ENCODE peak calls at places on chromosomes 16 and 17, in five cellular contexts. P is psoas muscle, Z is GM12865, M is WERI-Rb-1, V is mucosa of descending colon. S is an unnamed sample.

GRCh38 chr17:81208651-81209050 is 14.1 kb downstream of the CEP131 start:
- DNase-seq in P (no peak), Z (no peak), M (no peak), V (no peak), S (no peak)

GRCh38 chr16:88870608-88871348 is 4.3 kb upstream of the PABPN1L start:
- DNase-seq in P (no peak), Z (no peak), M (peak; percentile 53), V (no peak), S (no peak)

GRCh38 chr17:28433696-28434095 is 27.7 kb upstream of the SLC46A1 start:
- DNase-seq in P (no peak), Z (no peak), M (peak; percentile 86), V (no peak), S (no peak)

GRCh38 chr16:78235168-78235800 is 135.8 kb downstream of the WWOX start:
- DNase-seq in P (peak; percentile 51), Z (peak; percentile 68), M (peak; percentile 72), V (peak; percentile 58), S (peak; percentile 75)

GRCh38 chr16:15041260-15042011 is 14.4 kb downstream of the NTAN1 start:
- DNase-seq in P (peak; percentile 82), Z (no peak), M (peak; percentile 75), V (peak; percentile 82), S (peak; percentile 89)

GRCh38 chr16:22050963-22051362 is 41.4 kb upstream of the VWA3A start:
- DNase-seq in P (no peak), Z (no peak), M (no peak), V (no peak), S (no peak)

GRCh38 chr16:14628806-14629611 is 1.1 kb downstream of the PARN start:
- DNase-seq in P (no peak), Z (peak; percentile 30), M (no peak), V (no peak), S (peak; percentile 55)

GRCh38 chr17:69098635-69099034 is 37.9 kb upstream of the ABCA9 start:
- DNase-seq in P (no peak), Z (no peak), M (no peak), V (no peak), S (no peak)

GRCh38 chr17:82594571-82594970 is 53.7 kb downstream of the WDR45B start:
- DNase-seq in P (no peak), Z (no peak), M (no peak), V (peak; percentile 42), S (no peak)

GRCh38 chr16:56851671-56852400 is 13.2 kb upstream of the SLC12A3 start:
- DNase-seq in P (no peak), Z (peak; percentile 33), M (no peak), V (peak; percentile 9), S (no peak)

GRCh38 chr17:15446036-15446435 is 21.4 kb downstream of the CDRT4 start:
- DNase-seq in P (no peak), Z (no peak), M (no peak), V (no peak), S (no peak)

GRCh38 chr17:67481808-67482207 is 104.7 kb downstream of the PITPNC1 start:
- DNase-seq in P (no peak), Z (no peak), M (no peak), V (no peak), S (no peak)

GRCh38 chr17:79482719-79483118 is 128.1 kb downstream of the RBFOX3 start:
- DNase-seq in P (no peak), Z (no peak), M (no peak), V (no peak), S (no peak)

GRCh38 chr17:19337712-19338023 is 24.9 kb downstream of the B9D1 start:
- DNase-seq in P (no peak), Z (no peak), M (no peak), V (no peak), S (no peak)

GRCh38 chr17:35660902-35661301 is 70.5 kb upstream of the RASL10B start:
- DNase-seq in P (no peak), Z (no peak), M (peak; percentile 9), V (no peak), S (no peak)

GRCh38 chr17:45573915-45574314 is 83.4 kb upstream of the PLEKHM1 start:
- DNase-seq in P (no peak), Z (peak; percentile 16), M (no peak), V (no peak), S (no peak)

GRCh38 chr17:2940352-2940751 is 123.1 kb downstream of the OR1D5 start:
- DNase-seq in P (peak; percentile 51), Z (no peak), M (no peak), V (no peak), S (peak; percentile 67)

GRCh38 chr17:80923211-80924110 is 68.2 kb upstream of the CHMP6 start:
- DNase-seq in P (no peak), Z (no peak), M (no peak), V (no peak), S (no peak)

GRCh38 chr16:64782484-64782883 is 339.4 kb downstream of the CDH11 start:
- DNase-seq in P (no peak), Z (no peak), M (no peak), V (no peak), S (no peak)

GRCh38 chr17:41777157-41777578 is 9.3 kb downstream of the JUP start:
- DNase-seq in P (peak; percentile 49), Z (no peak), M (no peak), V (no peak), S (no peak)

GRCh38 chr17:72187544-72187943 is 66.7 kb downstream of the SOX9 start:
- DNase-seq in P (peak; percentile 58), Z (no peak), M (no peak), V (peak; percentile 69), S (peak; percentile 90)

GRCh38 chr17:596763-597644 is 117.6 kb downstream of the VPS53 start:
- DNase-seq in P (no peak), Z (peak; percentile 5), M (no peak), V (no peak), S (no peak)

GRCh38 chr16:51636913-51637743 is 486.1 kb upstream of the SALL1 start:
- DNase-seq in P (no peak), Z (no peak), M (peak; percentile 48), V (no peak), S (no peak)

GRCh38 chr16:88560722-88561484 is 9.3 kb upstream of the ZC3H18 start:
- DNase-seq in P (no peak), Z (no peak), M (no peak), V (no peak), S (no peak)

GRCh38 chr16:51392651-51393187 is 241.6 kb upstream of the SALL1 start:
- DNase-seq in P (peak; percentile 12), Z (no peak), M (no peak), V (no peak), S (no peak)

GRCh38 chr17:81212365-81212764 is 10.4 kb downstream of the CEP131 start:
- DNase-seq in P (no peak), Z (no peak), M (no peak), V (no peak), S (no peak)

GRCh38 chr17:39861235-39861634 is 2.9 kb downstream of the IKZF3 start:
- DNase-seq in P (no peak), Z (peak; percentile 64), M (no peak), V (no peak), S (no peak)

GRCh38 chr17:39866013-39866730 is 1.8 kb upstream of the ZPBP2 start:
- DNase-seq in P (no peak), Z (peak; percentile 32), M (no peak), V (no peak), S (no peak)

GRCh38 chr17:39867084-39867890 is 715 bp upstream of the ZPBP2 start:
- DNase-seq in P (no peak), Z (peak; percentile 97), M (no peak), V (no peak), S (no peak)

GRCh38 chr17:39863244-39863917 is 731 bp downstream of the IKZF3 start:
- DNase-seq in P (no peak), Z (peak; percentile 40), M (no peak), V (no peak), S (no peak)

DNA sequence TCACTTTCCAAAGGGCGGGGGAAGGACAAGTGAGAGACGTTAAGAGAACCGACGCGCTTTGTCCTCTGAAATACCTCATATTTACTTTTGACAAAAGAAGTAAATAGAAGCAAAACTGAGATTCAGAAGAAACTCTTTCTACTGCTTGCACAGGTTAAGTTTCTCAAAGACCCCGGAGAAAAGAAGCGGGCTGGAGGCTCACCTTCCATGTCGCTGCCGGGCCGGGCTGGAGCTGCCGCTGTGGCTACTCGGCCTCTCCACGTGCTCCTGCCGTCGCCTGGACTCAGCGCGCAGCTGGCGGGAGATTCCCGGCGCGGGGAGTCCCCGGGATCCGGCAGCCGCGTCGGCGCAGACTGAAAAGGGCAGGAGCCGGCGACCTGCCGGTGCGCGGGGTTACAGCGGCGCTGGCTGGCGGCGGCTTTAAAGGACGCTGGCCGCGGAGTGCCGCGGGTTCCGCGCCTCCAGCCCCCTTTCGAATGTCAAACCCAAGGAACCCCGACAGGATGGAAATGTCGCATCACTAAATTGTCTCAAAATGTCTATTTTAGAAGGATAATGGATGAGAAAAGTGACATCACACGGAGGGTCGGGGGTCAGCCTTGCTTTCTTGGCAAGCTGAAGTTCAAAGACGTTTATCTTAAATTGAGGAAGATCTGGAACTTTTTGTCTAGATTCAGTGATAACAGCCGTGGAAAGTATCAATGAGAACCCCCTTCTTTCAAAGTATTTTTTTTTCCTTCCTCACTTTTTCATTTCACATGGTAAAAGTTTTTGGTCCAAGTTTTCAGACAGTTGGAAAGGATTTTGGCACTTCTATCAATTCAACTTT is at the start of gene IKZF3:
- DNase-seq in P (peak; percentile 46), Z (peak; percentile 94), M (peak; percentile 80), V (peak; percentile 87), S (no peak)
- TF ChIP-seq CTCF in P (no peak), Z (peak; percentile 52), M (peak; percentile 55), V (no peak), S (no peak)

DNA sequence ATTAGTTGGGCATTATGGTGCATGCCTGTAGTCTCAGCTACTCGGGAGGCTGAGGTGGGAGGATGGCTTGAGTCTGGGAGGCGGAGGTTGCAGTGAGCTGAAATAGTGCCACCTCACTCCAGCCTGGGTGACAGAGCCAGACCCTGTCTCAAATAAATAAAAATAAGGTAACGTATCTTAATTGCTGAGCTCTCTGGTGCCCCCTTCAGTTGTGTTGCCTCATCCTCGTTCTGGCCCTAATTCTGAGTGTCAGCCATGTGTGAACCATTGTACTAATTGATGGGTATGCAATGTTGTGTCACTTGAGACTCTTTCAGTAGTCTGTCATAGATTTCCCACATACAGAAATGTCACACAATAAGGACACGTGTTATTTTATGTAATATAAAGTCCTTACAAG is 363.1 kb upstream of the RBFOX1 start:
- DNase-seq in P (no peak), Z (no peak), M (no peak), V (no peak), S (no peak)
- TF ChIP-seq CTCF in P (no peak), Z (no peak), M (peak; percentile 26), V (no peak), S (no peak)

GRCh38 chr17:17497065-17497844 is 1.1 kb upstream of the RASD1 start:
- DNase-seq in P (peak; percentile 13), Z (no peak), M (no peak), V (no peak), S (no peak)
- TF ChIP-seq CTCF in P (no peak), Z (no peak), M (no peak), V (no peak), S (peak; percentile 5)

GRCh38 chr17:75853410-75853809 is 1.7 kb downstream of the WBP2 start:
- DNase-seq in P (no peak), Z (no peak), M (no peak), V (no peak), S (no peak)

GRCh38 chr17:75854881-75855309 is 240 bp downstream of the WBP2 start:
- DNase-seq in P (peak; percentile 73), Z (no peak), M (no peak), V (no peak), S (no peak)

GRCh38 chr17:75855310-75856061 is at the start of gene WBP2:
- DNase-seq in P (peak; percentile 98), Z (peak; percentile 100), M (peak; percentile 100), V (peak; percentile 99), S (peak; percentile 100)

GRCh38 chr17:75854111-75854748 is 905 bp downstream of the WBP2 start:
- DNase-seq in P (no peak), Z (no peak), M (peak; percentile 76), V (no peak), S (no peak)

GRCh38 chr17:75856062-75856681 is 1.0 kb upstream of the WBP2 start:
- DNase-seq in P (no peak), Z (peak; percentile 67), M (no peak), V (no peak), S (no peak)
- TF ChIP-seq CTCF in P (no peak), Z (no peak), M (no peak), V (no peak), S (no peak)

S was measured in right atrium auricular region.